ENCODE peak calls at places on chromosomes 2 and 18, in six cellular contexts. D is A549, C is K562, L is HepG2, V is GM12878, M is endothelial cell of umbilical vein. G is an unnamed sample.

GRCh38 chr2:28583899-28584553 is 88.2 kb downstream of the PLB1 start:
- DNase-seq in C (peak), L (peak), M (peak), V (no peak), D (peak), G (peak)

GRCh38 chr18:369224-370010 is 101.6 kb upstream of the THOC1 start:
- DNase-seq in M (no peak), V (no peak), D (no peak), L (no peak), C (no peak), G (no peak)

GRCh38 chr2:229084467-229084866 is 186.6 kb downstream of the PID1 start:
- DNase-seq in L (no peak), V (no peak), D (no peak), M (no peak), C (no peak), G (no peak)

GRCh38 chr2:159712929-159713575 is 746 bp downstream of the MARCHF7 start:
- DNase-seq in M (no peak), V (no peak), L (peak), C (no peak), D (peak), G (no peak)

GRCh38 chr18:41389936-41390667 is 564.9 kb upstream of the PIK3C3 start:
- DNase-seq in V (peak), C (no peak), L (no peak), D (no peak), M (no peak), G (no peak)

GRCh38 chr2:102604754-102605153 is 14.6 kb upstream of the SLC9A2 start:
- DNase-seq in L (no peak), D (no peak), C (no peak), V (no peak), M (no peak), G (peak)

GRCh38 chr2:241560883-241561474 is 2.4 kb downstream of the BOK start:
- DNase-seq in C (no peak), V (no peak), L (no peak), M (peak), D (no peak), G (no peak)

GRCh38 chr2:218081063-218081462 is 12.0 kb downstream of the RUFY4 start:
- DNase-seq in M (no peak), C (no peak), V (peak), D (no peak), L (no peak), G (peak)

GRCh38 chr2:128651000-128651399 is 332.3 kb upstream of the HS6ST1 start:
- DNase-seq in M (no peak), C (no peak), D (no peak), V (no peak), L (no peak), G (no peak)

GRCh38 chr2:140565756-140566155 is 1565.1 kb downstream of the LRP1B start:
- DNase-seq in V (no peak), C (no peak), D (no peak), L (no peak), M (no peak), G (no peak)

GRCh38 chr2:241780939-241781569 is 4.4 kb downstream of the GAL3ST2 start:
- DNase-seq in D (no peak), V (no peak), C (no peak), M (no peak), L (no peak), G (no peak)

GRCh38 chr2:239323473-239323872 is 77.3 kb downstream of the HDAC4 start:
- DNase-seq in L (no peak), C (no peak), D (no peak), V (no peak), M (no peak), G (no peak)

GRCh38 chr2:191122638-191123294 is 28.0 kb downstream of the STAT4 start:
- DNase-seq in M (no peak), C (no peak), L (no peak), V (no peak), D (no peak), G (no peak)

GRCh38 chr2:88671786-88672427 is 19.6 kb upstream of the RPIA start:
- DNase-seq in C (peak), V (no peak), M (peak), L (peak), D (peak), G (peak)

GRCh38 chr2:121196132-121196848 is 88.7 kb downstream of the TFCP2L1 start:
- DNase-seq in V (no peak), C (no peak), D (no peak), L (no peak), M (no peak), G (no peak)

GRCh38 chr2:10480359-10480949 is 32.3 kb upstream of the ODC1 start:
- DNase-seq in C (no peak), V (no peak), L (no peak), D (no peak), M (no peak), G (no peak)

GRCh38 chr2:160389875-160390274 is 103.7 kb downstream of the RBMS1 start:
- DNase-seq in L (no peak), D (no peak), M (no peak), C (no peak), V (no peak), G (peak)

GRCh38 chr2:10278029-10278762 is 24.5 kb upstream of the HPCAL1 start:
- DNase-seq in V (no peak), L (peak), M (no peak), C (peak), D (no peak), G (peak)

GRCh38 chr2:71783815-71784214 is 330.5 kb downstream of the DYSF start:
- DNase-seq in L (no peak), D (no peak), V (no peak), M (no peak), C (no peak), G (no peak)

GRCh38 chr2:127025357-127026062 is 81.4 kb downstream of the BIN1 start:
- DNase-seq in L (no peak), C (no peak), M (peak), D (peak), V (no peak), G (peak)

GRCh38 chr2:163475815-163476214 is 260.0 kb downstream of the FIGN start:
- DNase-seq in M (no peak), C (no peak), L (no peak), V (no peak), D (no peak), G (no peak)

GRCh38 chr18:13151656-13152055 is 66.9 kb upstream of the LDLRAD4 start:
- DNase-seq in C (no peak), D (no peak), M (no peak), L (no peak), V (no peak), G (no peak)

GRCh38 chr18:3230401-3231334 is 10.9 kb upstream of the MYOM1 start:
- DNase-seq in C (peak), V (no peak), L (no peak), M (no peak), D (no peak), G (peak)

GRCh38 chr2:222866358-222866960 is 5.6 kb downstream of the ACSL3 start:
- DNase-seq in M (no peak), L (peak), V (peak), C (no peak), D (no peak), G (no peak)
- TF ChIP-seq MYC in M (no peak), L (no peak), V (no peak), C (no peak), D (no peak), G (no peak)

GRCh38 chr2:97950329-97951154 is 45.2 kb downstream of the TMEM131 start:
- DNase-seq in L (no peak), V (no peak), D (no peak), C (no peak), M (no peak), G (no peak)
- TF ChIP-seq MYC in L (no peak), V (no peak), D (no peak), C (no peak), M (no peak), G (no peak)

DNA sequence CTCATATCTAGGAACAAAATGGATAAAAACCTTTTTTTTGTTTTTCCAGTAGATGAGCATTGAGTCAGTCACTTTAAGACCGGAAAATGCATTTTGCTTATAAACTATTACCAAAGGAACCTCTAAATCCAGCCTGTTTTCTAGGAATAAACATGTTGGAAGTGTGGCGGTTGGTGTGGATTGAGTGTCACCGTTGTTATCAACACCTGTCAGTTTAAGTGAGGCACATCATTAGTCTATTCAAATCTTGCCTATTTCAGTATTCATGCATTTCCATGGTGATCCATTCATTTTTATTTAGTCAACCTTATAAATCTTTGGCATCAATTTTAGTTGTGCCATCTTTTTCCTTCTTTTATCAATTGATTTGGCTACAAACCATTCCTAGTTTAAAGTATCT is 3.3 kb downstream of the KLHL29 start:
- DNase-seq in V (no peak), D (no peak), C (no peak), L (no peak), M (no peak), G (no peak)
- TF ChIP-seq MYC in V (no peak), D (no peak), C (no peak), L (no peak), M (no peak), G (no peak)

DNA sequence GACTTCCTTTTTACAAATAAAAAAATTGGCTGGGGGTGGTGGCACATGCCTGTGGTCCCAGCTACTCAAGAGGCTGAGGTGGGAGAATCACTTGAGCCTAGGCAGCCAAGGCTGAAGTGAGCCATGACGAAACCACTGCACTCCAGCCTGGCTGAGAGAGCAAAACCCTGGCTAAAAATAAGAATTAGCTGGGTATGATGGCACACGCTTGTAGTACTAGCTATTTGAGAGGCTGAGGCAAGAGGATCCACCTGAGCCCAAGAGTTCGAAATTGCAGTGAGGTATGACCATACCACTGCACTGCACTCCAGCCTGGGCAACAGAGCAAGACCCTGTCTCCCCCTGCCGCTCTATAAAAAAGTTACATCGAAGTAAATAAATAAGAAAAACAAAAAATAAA is 33.7 kb downstream of the GFPT1 start:
- DNase-seq in L (no peak), V (no peak), M (no peak), C (no peak), D (no peak), G (no peak)
- TF ChIP-seq MYC in L (no peak), V (no peak), M (no peak), C (no peak), D (no peak), G (no peak)

DNA sequence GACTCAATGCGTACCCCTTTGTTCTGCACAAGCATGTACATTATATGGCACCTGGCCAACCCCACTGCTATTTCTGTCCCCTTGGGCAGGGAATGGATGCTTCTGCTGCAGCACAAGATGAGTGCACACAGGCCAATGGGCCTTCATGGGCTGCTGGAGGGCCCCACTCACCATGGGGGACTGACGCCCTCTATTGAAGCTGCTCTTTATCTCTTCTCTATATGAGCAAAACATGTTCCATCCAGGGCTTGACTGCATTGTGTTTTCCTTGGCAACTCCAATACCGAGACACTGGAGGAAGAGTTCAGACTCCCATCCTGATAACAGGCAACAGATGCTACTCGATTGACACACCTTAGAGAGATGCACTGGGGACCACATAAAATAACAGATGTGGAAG is 251.6 kb upstream of the NCKAP5 start:
- DNase-seq in M (no peak), V (no peak), L (no peak), C (no peak), D (no peak), G (no peak)
- TF ChIP-seq MYC in M (no peak), V (no peak), L (no peak), C (no peak), D (no peak), G (no peak)